ENCODE peak calls at places on chromosomes 12 and 14, in ten cellular contexts. O is substantia nigra; E is lower lobe of right lung; Q is RWPE1; R is heart left ventricle; H is stimulated activated CD4-positive, alpha-beta T cell treated with anti-CD3 and anti-CD28 coated beads, TNF-alpha, amount 100 ng/mL, for 24 hours; P is prostate gland; Y is stimulated activated CD8-positive, alpha-beta memory T cell treated with anti-CD3 and anti-CD28 coated beads, Interleukin-15, amount 100 ng/mL, for 4 hours; B is bronchial epithelial cell; K is fibroblast of the conjunctiva. G is an unnamed sample.

GRCh38 chr12:80419660-80420059 is 24.4 kb upstream of the PTPRQ start:
- DNase-seq in B (no peak), R (no peak), K (no peak), Q (no peak), H (no peak), E (no peak), Y (no peak), O (no peak), P (no peak), G (no peak)

GRCh38 chr14:100677925-100678765 is 48.5 kb upstream of the DLK1 start:
- DNase-seq in R (peak; percentile 74), H (no peak), E (no peak), K (peak; percentile 83), Q (no peak), B (no peak), Y (no peak), P (no peak), O (peak; percentile 42), G (peak; percentile 57)

GRCh38 chr12:110698171-110698902 is 9.4 kb upstream of the HVCN1 start:
- DNase-seq in P (peak; percentile 46), Y (peak; percentile 47), E (peak; percentile 83), B (peak; percentile 75), K (peak; percentile 58), O (peak; percentile 20), R (peak; percentile 86), Q (peak; percentile 62), H (peak; percentile 57), G (peak; percentile 76)

GRCh38 chr12:54390668-54391551 is 6.4 kb upstream of the ZNF385A start:
- DNase-seq in E (no peak), B (peak; percentile 60), K (no peak), Y (peak; percentile 38), Q (peak; percentile 86), R (no peak), H (peak; percentile 32), O (peak; percentile 16), P (peak; percentile 83), G (no peak)

GRCh38 chr12:123150273-123150803 is 552 bp downstream of the PITPNM2 start:
- DNase-seq in P (no peak), E (peak; percentile 59), Q (peak; percentile 42), B (no peak), K (no peak), H (no peak), Y (no peak), O (no peak), R (peak; percentile 65), G (no peak)

GRCh38 chr12:106345739-106346138 is 11.8 kb upstream of the POLR3B start:
- DNase-seq in B (peak; percentile 77), H (no peak), P (peak; percentile 21), Q (peak; percentile 18), Y (no peak), E (no peak), K (no peak), O (no peak), R (peak; percentile 59), G (peak; percentile 42)

GRCh38 chr12:52230364-52231281 is 2.4 kb upstream of the KRT7 start:
- DNase-seq in Q (peak; percentile 88), H (no peak), O (no peak), P (no peak), Y (no peak), K (peak; percentile 51), B (peak; percentile 83), E (peak; percentile 79), R (no peak), G (no peak)

GRCh38 chr12:26135010-26135420 is 10.2 kb upstream of the BHLHE41 start:
- DNase-seq in E (peak; percentile 94), B (no peak), K (peak; percentile 46), R (no peak), P (peak; percentile 58), O (no peak), H (no peak), Y (no peak), Q (no peak), G (peak; percentile 68)

GRCh38 chr14:34043627-34044372 is 92.9 kb upstream of the EGLN3 start:
- DNase-seq in H (peak; percentile 26), P (no peak), R (no peak), O (no peak), Y (peak; percentile 47), E (no peak), K (no peak), Q (peak; percentile 84), B (peak; percentile 90), G (peak; percentile 58)